ENCODE peak calls at places on chromosomes 6 and 20, in ten cellular contexts. One of them, this sample, is unnamed.

GRCh38 chr6:45433533-45434400 is 56.0 kb upstream of the SUPT3H start:
- DNase-seq in NCI-H1105: no peak
- DNase-seq in retina: no peak
- DNase-seq in COLO829: no peak
- DNase-seq in cardiac muscle cell: no peak
- DNase-seq in T-cell: no peak
- DNase-seq in T-helper 2 cell: peak
- DNase-seq in mucosa of gallbladder: no peak
- DNase-seq in left cardiac atrium: no peak
- DNase-seq in SK-MEL-5: no peak
- DNase-seq in this sample: no peak

GRCh38 chr6:30744054-30744805 is at the start of gene IER3:
- DNase-seq in retina: peak
- DNase-seq in SK-MEL-5: peak
- DNase-seq in T-helper 2 cell: peak
- DNase-seq in cardiac muscle cell: peak
- DNase-seq in NCI-H1105: peak
- DNase-seq in COLO829: peak
- DNase-seq in T-cell: peak
- DNase-seq in mucosa of gallbladder: peak
- DNase-seq in left cardiac atrium: peak
- DNase-seq in this sample: no peak

GRCh38 chr6:95804847-95805541 is 210.8 kb upstream of the FUT9 start:
- DNase-seq in COLO829: no peak
- DNase-seq in retina: no peak
- DNase-seq in cardiac muscle cell: no peak
- DNase-seq in SK-MEL-5: no peak
- DNase-seq in NCI-H1105: no peak
- DNase-seq in T-helper 2 cell: peak
- DNase-seq in left cardiac atrium: no peak
- DNase-seq in mucosa of gallbladder: no peak
- DNase-seq in T-cell: no peak
- DNase-seq in this sample: no peak

GRCh38 chr6:168674595-168674994 is 233.6 kb downstream of the SMOC2 start:
- DNase-seq in T-cell: no peak
- DNase-seq in NCI-H1105: no peak
- DNase-seq in retina: no peak
- DNase-seq in SK-MEL-5: no peak
- DNase-seq in left cardiac atrium: no peak
- DNase-seq in cardiac muscle cell: no peak
- DNase-seq in COLO829: no peak
- DNase-seq in T-helper 2 cell: no peak
- DNase-seq in mucosa of gallbladder: peak
- DNase-seq in this sample: no peak

GRCh38 chr6:63507096-63507495 is 65.2 kb upstream of the LOC128125822 start:
- DNase-seq in T-cell: no peak
- DNase-seq in left cardiac atrium: no peak
- DNase-seq in mucosa of gallbladder: no peak
- DNase-seq in SK-MEL-5: peak
- DNase-seq in cardiac muscle cell: no peak
- DNase-seq in COLO829: no peak
- DNase-seq in T-helper 2 cell: peak
- DNase-seq in NCI-H1105: no peak
- DNase-seq in retina: no peak
- DNase-seq in this sample: no peak

GRCh38 chr6:131381694-131382093 is 191.3 kb upstream of the ARG1 start:
- DNase-seq in SK-MEL-5: no peak
- DNase-seq in mucosa of gallbladder: no peak
- DNase-seq in cardiac muscle cell: peak
- DNase-seq in T-cell: no peak
- DNase-seq in NCI-H1105: no peak
- DNase-seq in T-helper 2 cell: no peak
- DNase-seq in COLO829: no peak
- DNase-seq in retina: peak
- DNase-seq in left cardiac atrium: no peak
- DNase-seq in this sample: no peak

GRCh38 chr6:15628499-15629131 is 34.2 kb downstream of the DTNBP1 start:
- DNase-seq in NCI-H1105: no peak
- DNase-seq in T-helper 2 cell: peak
- DNase-seq in T-cell: peak
- DNase-seq in SK-MEL-5: peak
- DNase-seq in retina: no peak
- DNase-seq in cardiac muscle cell: no peak
- DNase-seq in mucosa of gallbladder: no peak
- DNase-seq in left cardiac atrium: no peak
- DNase-seq in COLO829: peak
- DNase-seq in this sample: no peak

GRCh38 chr20:34065260-34065659 is 46.8 kb downstream of the EIF2S2 start:
- DNase-seq in left cardiac atrium: no peak
- DNase-seq in T-helper 2 cell: no peak
- DNase-seq in SK-MEL-5: no peak
- DNase-seq in mucosa of gallbladder: no peak
- DNase-seq in T-cell: no peak
- DNase-seq in COLO829: no peak
- DNase-seq in retina: no peak
- DNase-seq in NCI-H1105: no peak
- DNase-seq in cardiac muscle cell: no peak
- DNase-seq in this sample: no peak

GRCh38 chr20:62133051-62133845 is 9.9 kb downstream of the PSMA7 start:
- DNase-seq in T-cell: no peak
- DNase-seq in COLO829: no peak
- DNase-seq in NCI-H1105: no peak
- DNase-seq in SK-MEL-5: no peak
- DNase-seq in T-helper 2 cell: no peak
- DNase-seq in left cardiac atrium: no peak
- DNase-seq in retina: no peak
- DNase-seq in mucosa of gallbladder: no peak
- DNase-seq in cardiac muscle cell: no peak
- DNase-seq in this sample: no peak

GRCh38 chr20:46699651-46700359 is 9.6 kb upstream of the SLC2A10 start:
- DNase-seq in cardiac muscle cell: no peak
- DNase-seq in retina: no peak
- DNase-seq in COLO829: no peak
- DNase-seq in left cardiac atrium: no peak
- DNase-seq in T-cell: no peak
- DNase-seq in SK-MEL-5: peak
- DNase-seq in T-helper 2 cell: no peak
- DNase-seq in mucosa of gallbladder: no peak
- DNase-seq in NCI-H1105: no peak
- DNase-seq in this sample: no peak

GRCh38 chr6:126143650-126144260 is 157.4 kb downstream of the TRMT11 start:
- DNase-seq in retina: peak
- DNase-seq in SK-MEL-5: no peak
- DNase-seq in COLO829: no peak
- DNase-seq in NCI-H1105: peak
- DNase-seq in T-cell: no peak
- DNase-seq in left cardiac atrium: no peak
- DNase-seq in T-helper 2 cell: no peak
- DNase-seq in cardiac muscle cell: no peak
- DNase-seq in mucosa of gallbladder: no peak
- DNase-seq in this sample: no peak

GRCh38 chr6:111841822-111842221 is 31.4 kb downstream of the FYN start:
- DNase-seq in COLO829: peak
- DNase-seq in cardiac muscle cell: no peak
- DNase-seq in NCI-H1105: no peak
- DNase-seq in retina: no peak
- DNase-seq in mucosa of gallbladder: peak
- DNase-seq in left cardiac atrium: no peak
- DNase-seq in T-helper 2 cell: peak
- DNase-seq in T-cell: peak
- DNase-seq in SK-MEL-5: peak
- DNase-seq in this sample: no peak

GRCh38 chr20:3045042-3045815 is 623 bp upstream of the MRPS26 start:
- DNase-seq in SK-MEL-5: peak
- DNase-seq in NCI-H1105: no peak
- DNase-seq in left cardiac atrium: peak
- DNase-seq in T-cell: peak
- DNase-seq in COLO829: peak
- DNase-seq in retina: no peak
- DNase-seq in mucosa of gallbladder: peak
- DNase-seq in T-helper 2 cell: peak
- DNase-seq in cardiac muscle cell: peak
- DNase-seq in this sample: no peak

GRCh38 chr6:122808121-122808885 is 19.2 kb downstream of the SMPDL3A start:
- DNase-seq in cardiac muscle cell: no peak
- DNase-seq in retina: no peak
- DNase-seq in SK-MEL-5: peak
- DNase-seq in COLO829: no peak
- DNase-seq in left cardiac atrium: no peak
- DNase-seq in NCI-H1105: no peak
- DNase-seq in T-cell: no peak
- DNase-seq in mucosa of gallbladder: no peak
- DNase-seq in T-helper 2 cell: no peak
- DNase-seq in this sample: no peak

GRCh38 chr20:57263127-57263609 is 3.3 kb downstream of the BMP7 start:
- DNase-seq in COLO829: no peak
- DNase-seq in T-helper 2 cell: no peak
- DNase-seq in T-cell: no peak
- DNase-seq in NCI-H1105: no peak
- DNase-seq in retina: peak
- DNase-seq in left cardiac atrium: no peak
- DNase-seq in SK-MEL-5: no peak
- DNase-seq in mucosa of gallbladder: no peak
- DNase-seq in cardiac muscle cell: no peak
- DNase-seq in this sample: no peak

This sample was measured in NCI-H1417 treated with DMSO at 0.1 percent for 48 hours.